ENCODE peak calls at places on chromosomes 1 and 21, in ten cellular contexts. D, R, U, C, L, K, I, J, M and V are unnamed samples.

GRCh38 chr1:16072616-16073484 is 601 bp downstream of the FAM131C start:
- DNase-seq in J (no peak), C (no peak), L (no peak), R (no peak), K (no peak), I (peak), M (peak), D (no peak), U (no peak), V (no peak)

GRCh38 chr1:154784924-154785531 is 85.1 kb downstream of the KCNN3 start:
- DNase-seq in K (no peak), J (no peak), D (no peak), C (no peak), M (no peak), U (no peak), R (no peak), I (peak), L (no peak), V (peak)

GRCh38 chr1:53281180-53281579 is 42.9 kb upstream of the MAGOH start:
- DNase-seq in K (no peak), D (no peak), J (no peak), R (no peak), M (no peak), U (no peak), C (no peak), I (no peak), L (no peak), V (no peak)

GRCh38 chr21:34075760-34076159 is 2.4 kb downstream of the MRPS6 start:
- DNase-seq in U (no peak), J (no peak), M (no peak), I (no peak), R (no peak), K (no peak), C (no peak), D (no peak), L (no peak), V (no peak)

GRCh38 chr1:201307760-201308499 is 24.6 kb downstream of the PKP1 start:
- DNase-seq in M (no peak), I (no peak), K (no peak), J (peak), U (no peak), R (no peak), D (no peak), L (no peak), C (peak), V (no peak)

GRCh38 chr1:41806472-41807155 is 112.1 kb downstream of the HIVEP3 start:
- DNase-seq in K (no peak), R (no peak), I (peak), D (no peak), J (no peak), C (no peak), M (peak), U (no peak), L (no peak), V (no peak)

GRCh38 chr1:16145988-16146887 is 9.6 kb downstream of the EPHA2 start:
- DNase-seq in U (no peak), C (no peak), K (peak), J (peak), I (no peak), M (peak), D (peak), L (no peak), R (peak), V (no peak)

GRCh38 chr21:38878394-38879179 is 72.9 kb downstream of the ETS2 start:
- DNase-seq in I (no peak), K (no peak), J (no peak), U (no peak), C (no peak), R (no peak), D (no peak), M (no peak), L (no peak), V (no peak)

GRCh38 chr1:248905949-248906740 is at the start of gene PGBD2:
- DNase-seq in K (peak), R (peak), I (peak), U (peak), L (peak), M (peak), D (peak), J (peak), C (peak), V (peak)

GRCh38 chr1:60265560-60266535 is 192.3 kb upstream of the C1orf87 start:
- DNase-seq in K (no peak), U (no peak), I (no peak), D (no peak), L (no peak), C (no peak), M (peak), J (no peak), R (no peak), V (no peak)

GRCh38 chr21:15631342-15631741 is 98.4 kb upstream of the USP25 start:
- DNase-seq in K (no peak), C (no peak), U (no peak), M (peak), I (no peak), J (no peak), D (no peak), R (no peak), L (no peak), V (no peak)

GRCh38 chr1:160951443-160952128 is 3.0 kb downstream of the ITLN2 start:
- DNase-seq in L (peak), J (no peak), D (peak), C (peak), K (peak), I (peak), R (peak), M (peak), U (peak), V (no peak)

GRCh38 chr1:61441723-61442262 is 283.1 kb downstream of the TM2D1 start:
- DNase-seq in M (no peak), U (no peak), K (no peak), I (no peak), J (no peak), D (no peak), L (no peak), C (no peak), R (no peak), V (no peak)

GRCh38 chr1:54839824-54840223 is 38.7 kb upstream of the TTC22 start:
- DNase-seq in C (no peak), M (no peak), K (no peak), L (no peak), D (no peak), I (no peak), J (peak), U (no peak), R (no peak), V (no peak)

GRCh38 chr21:39051561-39051949 is 131.7 kb downstream of the PSMG1 start:
- DNase-seq in U (no peak), M (peak), J (no peak), K (no peak), I (no peak), D (peak), C (no peak), L (no peak), R (no peak), V (no peak)

GRCh38 chr1:83970802-83971201 is 28.1 kb downstream of the TTLL7 start:
- DNase-seq in L (no peak), I (no peak), D (no peak), C (no peak), J (no peak), M (no peak), K (no peak), U (no peak), R (no peak), V (no peak)

GRCh38 chr1:35181790-35182455 is 11.0 kb downstream of the SFPQ start:
- DNase-seq in D (no peak), I (no peak), C (no peak), M (no peak), J (no peak), R (no peak), K (no peak), L (no peak), U (no peak), V (no peak)

GRCh38 chr1:26218906-26219494 is 15.0 kb upstream of the CEP85 start:
- DNase-seq in J (no peak), L (peak), I (no peak), U (no peak), M (no peak), C (no peak), R (no peak), K (peak), D (peak), V (no peak)

GRCh38 chr21:31880816-31881215 is 8.0 kb downstream of the HUNK start:
- DNase-seq in J (no peak), D (no peak), L (no peak), K (no peak), R (no peak), M (no peak), C (no peak), I (no peak), U (no peak), V (no peak)

GRCh38 chr1:115496904-115497527 is 144.8 kb upstream of the VANGL1 start:
- DNase-seq in I (no peak), C (no peak), K (peak), L (no peak), U (no peak), M (peak), R (no peak), J (no peak), D (peak), V (no peak)

GRCh38 chr1:203906932-203907331 is 45.5 kb downstream of the SNRPE start:
- DNase-seq in R (no peak), I (no peak), L (no peak), D (peak), C (no peak), M (peak), K (peak), J (no peak), U (no peak), V (no peak)

GRCh38 chr1:74652711-74653131 is 20.9 kb downstream of the ERICH3 start:
- DNase-seq in M (peak), J (peak), I (no peak), R (no peak), K (peak), D (peak), L (no peak), C (no peak), U (peak), V (no peak)

GRCh38 chr21:33261635-33262034 is 4.5 kb upstream of the IL10RB start:
- DNase-seq in D (no peak), U (no peak), C (no peak), I (no peak), R (no peak), M (peak), J (no peak), L (no peak), K (peak), V (no peak)

GRCh38 chr1:234986750-234987414 is 141.8 kb downstream of the TOMM20 start:
- DNase-seq in I (no peak), C (no peak), L (no peak), D (no peak), K (no peak), R (no peak), M (peak), U (no peak), J (no peak), V (no peak)

GRCh38 chr1:234963180-234963903 is 165.3 kb downstream of the TOMM20 start:
- DNase-seq in K (peak), J (peak), L (no peak), I (peak), R (no peak), D (peak), U (peak), C (peak), M (peak), V (no peak)

GRCh38 chr1:1665815-1666251 is 7.0 kb upstream of the CDK11B start:
- DNase-seq in U (no peak), J (no peak), D (no peak), M (no peak), K (no peak), L (no peak), I (peak), C (no peak), R (peak), V (no peak)

GRCh38 chr1:3471356-3472087 is 17.1 kb downstream of the ARHGEF16 start:
- DNase-seq in R (peak), U (no peak), C (no peak), D (peak), L (no peak), K (peak), I (no peak), J (no peak), M (peak), V (no peak)